ENCODE peak calls at places on chromosome 6, in four cellular contexts. W is RPMI7951, O is AG04450, A is iPS-NIHi11. N is an unnamed sample.

GRCh38 chr6:44512868-44513641 is 125.5 kb downstream of the CDC5L start:
- DNase-seq in O (no peak), W (peak), A (no peak), N (peak)

GRCh38 chr6:6742535-6742934 is 154.0 kb downstream of the LY86 start:
- DNase-seq in W (no peak), O (no peak), A (no peak), N (no peak)

GRCh38 chr6:2385584-2385983 is 140.2 kb upstream of the GMDS start:
- DNase-seq in O (no peak), A (no peak), W (no peak), N (peak)

GRCh38 chr6:19906161-19906560 is 69.0 kb downstream of the ID4 start:
- DNase-seq in W (peak), A (no peak), O (no peak), N (no peak)

GRCh38 chr6:29887330-29887818 is 55.0 kb upstream of the HLA-A start:
- DNase-seq in W (peak), A (no peak), O (no peak), N (no peak)

GRCh38 chr6:15023448-15023847 is 222.4 kb upstream of the JARID2 start:
- DNase-seq in W (no peak), O (no peak), A (no peak), N (no peak)

GRCh38 chr6:88804701-88805100 is 158.7 kb downstream of the RNGTT start:
- DNase-seq in A (no peak), O (no peak), W (no peak), N (no peak)

GRCh38 chr6:123715243-123715863 is 78.6 kb upstream of the TRDN start:
- DNase-seq in A (peak), O (no peak), W (peak), N (no peak)

GRCh38 chr6:110595112-110595511 is 118.7 kb upstream of the SLC22A16 start:
- DNase-seq in O (no peak), W (no peak), A (no peak), N (no peak)

GRCh38 chr6:52243282-52243893 is 912 bp downstream of the IL17F start:
- DNase-seq in W (no peak), O (no peak), A (no peak), N (no peak)

GRCh38 chr6:12309070-12309469 is 18.9 kb downstream of the EDN1 start:
- DNase-seq in O (no peak), A (no peak), W (no peak), N (no peak)

GRCh38 chr6:104896914-104897313 is 37.2 kb upstream of the HACE1 start:
- DNase-seq in O (no peak), W (no peak), A (no peak), N (no peak)

GRCh38 chr6:111238464-111239119 is 151.3 kb downstream of the SLC16A10 start:
- DNase-seq in W (peak), O (no peak), A (no peak), N (no peak)

GRCh38 chr6:43076093-43076927 is at the start of gene PTK7:
- DNase-seq in W (peak), A (peak), O (no peak), N (peak)

GRCh38 chr6:23454090-23454998 is 671.7 kb upstream of the NRSN1 start:
- DNase-seq in A (no peak), W (no peak), O (peak), N (no peak)

GRCh38 chr6:4603291-4603690 is 172.9 kb upstream of the CDYL start:
- DNase-seq in A (no peak), W (peak), O (no peak), N (peak)

GRCh38 chr6:106974337-106974998 is at the start of gene CD24:
- DNase-seq in A (peak), O (no peak), W (no peak), N (peak)

GRCh38 chr6:49269190-49269589 is 193.9 kb downstream of the MMUT start:
- DNase-seq in O (no peak), A (no peak), W (peak), N (no peak)

GRCh38 chr6:167409078-167409477 is 84.2 kb downstream of the TTLL2 start:
- DNase-seq in W (no peak), A (no peak), O (no peak), N (peak)

GRCh38 chr6:5695260-5696245 is 311.2 kb downstream of the NRN1 start:
- DNase-seq in W (peak), A (no peak), O (no peak), N (peak)

GRCh38 chr6:45054610-45055009 is 273.5 kb upstream of the RUNX2 start:
- DNase-seq in O (no peak), W (peak), A (no peak), N (no peak)

GRCh38 chr6:27290065-27290849 is 21.8 kb downstream of the POM121L2 start:
- DNase-seq in A (no peak), O (no peak), W (peak), N (no peak)

GRCh38 chr6:14689639-14690038 is 556.2 kb upstream of the JARID2 start:
- DNase-seq in A (no peak), W (no peak), O (no peak), N (no peak)

GRCh38 chr6:44222987-44223470 is 366 bp upstream of the SLC29A1 start:
- DNase-seq in A (no peak), W (no peak), O (no peak), N (no peak)

GRCh38 chr6:105459884-105460283 is 57.0 kb upstream of the PREP start:
- DNase-seq in O (no peak), W (peak), A (no peak), N (no peak)

GRCh38 chr6:157800420-157801237 is 22.4 kb upstream of the SNX9 start:
- DNase-seq in A (no peak), W (peak), O (peak), N (no peak)

GRCh38 chr6:118456982-118457381 is 91.1 kb upstream of the PLN start:
- DNase-seq in A (no peak), O (no peak), W (no peak), N (no peak)

GRCh38 chr6:34146801-34147592 is 1.1 kb upstream of the GRM4 start:
- DNase-seq in W (peak), O (no peak), A (no peak), N (peak)

GRCh38 chr6:158149641-158150040 is 18.4 kb downstream of the SERAC1 start:
- DNase-seq in W (peak), A (no peak), O (peak), N (no peak)

N was measured in islet precursor cell.